ENCODE peak calls at places on chromosome 11, in six cellular contexts. Q is neuronal stem cell, V is H9, F is IMR-90, Z is mesenchymal stem cell, J is H1. O is an unnamed sample. For H3K4me1, the result is how much of the 10 kb centered on the place peaks cover.

GRCh38 chr11:83033972-83034672 is 37.6 kb downstream of the RAB30 start:
- DNase-seq in Q (no peak), V (no peak), F (peak), Z (peak), J (no peak), O (no peak)

GRCh38 chr11:59676205-59676604 is 7.4 kb upstream of the PATL1 start:
- DNase-seq in Q (no peak), V (no peak), F (no peak), Z (peak), J (no peak), O (no peak)

GRCh38 chr11:68780829-68781228 is 29.5 kb upstream of the TESMIN start:
- DNase-seq in Q (no peak), V (peak), F (no peak), Z (no peak), J (peak), O (peak)

GRCh38 chr11:119320593-119321524 is 3.9 kb upstream of the MCAM start:
- DNase-seq in Q (no peak), V (peak), F (peak), Z (peak), J (no peak), O (peak)

GRCh38 chr11:30585892-30586250 is 282 bp downstream of the MPPED2 start:
- DNase-seq in Q (no peak), V (peak), F (no peak), Z (no peak), J (no peak), O (no peak)

GRCh38 chr11:59918987-59919589 is 19.1 kb upstream of the OOSP1 start:
- DNase-seq in Q (peak), V (no peak), F (peak), Z (peak), J (no peak), O (peak)

GRCh38 chr11:93169950-93170561 is 27.7 kb downstream of the SLC36A4 start:
- DNase-seq in Q (no peak), V (no peak), F (peak), Z (peak), J (no peak), O (peak)

GRCh38 chr11:28168718-28169117 is 60.5 kb downstream of the METTL15 start:
- DNase-seq in Q (no peak), V (no peak), F (no peak), Z (no peak), J (no peak), O (no peak)

GRCh38 chr11:2586091-2586792 is 113.6 kb downstream of the KCNQ1OT1 start:
- DNase-seq in Q (no peak), V (peak), F (no peak), Z (no peak), J (no peak), O (no peak)

GRCh38 chr11:1199689-1200610 is 22.9 kb upstream of the MUC5B start:
- DNase-seq in Q (no peak), V (peak), F (no peak), Z (no peak), J (no peak), O (no peak)

GRCh38 chr11:28763876-28764275 is 655.7 kb downstream of the METTL15 start:
- DNase-seq in Q (no peak), V (no peak), F (peak), Z (no peak), J (no peak), O (no peak)

GRCh38 chr11:9341638-9342137 is 27.3 kb upstream of the TMEM41B start:
- DNase-seq in Q (no peak), V (no peak), F (no peak), Z (no peak), J (no peak), O (no peak)

GRCh38 chr11:72191961-72192381 is at the start of gene FOLR1:
- DNase-seq in Q (peak), V (peak), F (no peak), Z (peak), J (no peak), O (peak)

GRCh38 chr11:66317322-66317765 is 500 bp upstream of the CD248 start:
- DNase-seq in Q (no peak), V (no peak), F (peak), Z (peak), J (no peak), O (peak)

GRCh38 chr11:61922539-61922938 is 5.2 kb upstream of the RAB3IL1 start:
- DNase-seq in Q (no peak), V (no peak), F (peak), Z (peak), J (no peak), O (peak)

GRCh38 chr11:110289472-110289871 is 6.9 kb downstream of the RDX start:
- DNase-seq in Q (no peak), V (no peak), F (no peak), Z (no peak), J (no peak), O (no peak)

GRCh38 chr11:62315416-62315815 is 16.5 kb upstream of the SCGB1D4 start:
- DNase-seq in Q (no peak), V (peak), F (no peak), Z (no peak), J (no peak), O (no peak)

GRCh38 chr11:119218141-119218878 is 12.2 kb downstream of the CBL start:
- DNase-seq in Q (no peak), V (no peak), F (peak), Z (peak), J (no peak), O (no peak)

GRCh38 chr11:119618208-119618909 is 110.6 kb downstream of the NECTIN1 start:
- DNase-seq in Q (peak), V (peak), F (no peak), Z (no peak), J (no peak), O (peak)

GRCh38 chr11:68416070-68416578 is 44.4 kb upstream of the PPP6R3 start:
- DNase-seq in Q (no peak), V (no peak), F (no peak), Z (no peak), J (no peak), O (no peak)

GRCh38 chr11:76232026-76232665 is 25.8 kb upstream of the WNT11 start:
- DNase-seq in Q (no peak), V (no peak), F (no peak), Z (no peak), J (no peak), O (no peak)

GRCh38 chr11:64970731-64971151 is 1.2 kb downstream of the MAJIN start:
- DNase-seq in Q (no peak), V (no peak), F (no peak), Z (no peak), J (no peak), O (no peak)

GRCh38 chr11:69934861-69935494 is 115.8 kb upstream of the FGF3 start:
- DNase-seq in Q (no peak), V (peak), F (peak), Z (peak), J (peak), O (peak)

GRCh38 chr11:114562166-114562916 is 2.7 kb upstream of the NXPE1 start:
- DNase-seq in Q (no peak), V (no peak), F (peak), Z (peak), J (no peak), O (peak)

GRCh38 chr11:118339281-118340045 is 3.0 kb downstream of the CD3D start:
- DNase-seq in Q (no peak), V (no peak), F (no peak), Z (no peak), J (no peak), O (no peak)

GRCh38 chr11:31921066-31921465 is 109.9 kb upstream of the PAX6 start:
- DNase-seq in Q (no peak), V (no peak), F (no peak), Z (no peak), J (no peak), O (peak)

GRCh38 chr11:115869780-115870431 is 365.7 kb upstream of the CADM1 start:
- DNase-seq in Q (no peak), V (peak), F (peak), Z (peak), J (peak), O (peak)

GRCh38 chr11:70527429-70528045 is 129.2 kb downstream of the CTTN start:
- DNase-seq in Q (no peak), V (no peak), F (no peak), Z (no peak), J (no peak), O (no peak)

GRCh38 chr11:121699801-121700200 is 247.0 kb upstream of the SORL1-AS1 start:
- DNase-seq in Q (no peak), V (no peak), F (no peak), Z (no peak), J (no peak), O (no peak)

GRCh38 chr11:43582024-43582836 is 98.3 kb upstream of the HSD17B12 start:
- DNase-seq in Q (no peak), V (no peak), F (no peak), Z (no peak), J (no peak), O (no peak)

GRCh38 chr11:2778630-2779498 is 79.1 kb upstream of the KCNQ1OT1 start:
- DNase-seq in Q (no peak), V (peak), F (peak), Z (peak), J (no peak), O (no peak)

GRCh38 chr11:96393753-96394348 is 4.0 kb downstream of the JRKL start:
- DNase-seq in Q (no peak), V (no peak), F (peak), Z (peak), J (no peak), O (peak)

GRCh38 chr11:93525601-93526000 is 17.6 kb downstream of the SMCO4 start:
- DNase-seq in Q (no peak), V (no peak), F (peak), Z (peak), J (no peak), O (no peak)

GRCh38 chr11:24861440-24861839 is 364.6 kb downstream of the LUZP2 start:
- DNase-seq in Q (no peak), V (no peak), F (no peak), Z (no peak), J (no peak), O (peak)

GRCh38 chr11:128057786-128058395 is 529.5 kb downstream of the ETS1 start:
- DNase-seq in Q (no peak), V (no peak), F (no peak), Z (no peak), J (no peak), O (no peak)
- H2BK15ac ChIP-seq in Q (no peak), V (no peak), F (no peak), Z (no peak), J (no peak), O (no peak)

GRCh38 chr11:102168483-102168882 is 58.2 kb downstream of the YAP1 start:
- DNase-seq in Q (no peak), V (no peak), F (no peak), Z (no peak), J (no peak), O (peak)

GRCh38 chr11:102177126-102177525 is 66.9 kb downstream of the YAP1 start:
- DNase-seq in Q (no peak), V (no peak), F (peak), Z (peak), J (no peak), O (no peak)

GRCh38 chr11:102177974-102178631 is 67.9 kb downstream of the YAP1 start:
- DNase-seq in Q (no peak), V (no peak), F (peak), Z (peak), J (no peak), O (peak)

GRCh38 chr11:102171101-102171500 is 60.9 kb downstream of the YAP1 start:
- DNase-seq in Q (no peak), V (no peak), F (peak), Z (peak), J (no peak), O (no peak)

GRCh38 chr11:102172127-102172848 is 62.0 kb downstream of the YAP1 start:
- DNase-seq in Q (no peak), V (no peak), F (peak), Z (peak), J (no peak), O (no peak)
- H3K4me1 ChIP-seq in Q (under half), V (under half), F (under half), Z (under half), J (under half), O (under half)

DNA sequence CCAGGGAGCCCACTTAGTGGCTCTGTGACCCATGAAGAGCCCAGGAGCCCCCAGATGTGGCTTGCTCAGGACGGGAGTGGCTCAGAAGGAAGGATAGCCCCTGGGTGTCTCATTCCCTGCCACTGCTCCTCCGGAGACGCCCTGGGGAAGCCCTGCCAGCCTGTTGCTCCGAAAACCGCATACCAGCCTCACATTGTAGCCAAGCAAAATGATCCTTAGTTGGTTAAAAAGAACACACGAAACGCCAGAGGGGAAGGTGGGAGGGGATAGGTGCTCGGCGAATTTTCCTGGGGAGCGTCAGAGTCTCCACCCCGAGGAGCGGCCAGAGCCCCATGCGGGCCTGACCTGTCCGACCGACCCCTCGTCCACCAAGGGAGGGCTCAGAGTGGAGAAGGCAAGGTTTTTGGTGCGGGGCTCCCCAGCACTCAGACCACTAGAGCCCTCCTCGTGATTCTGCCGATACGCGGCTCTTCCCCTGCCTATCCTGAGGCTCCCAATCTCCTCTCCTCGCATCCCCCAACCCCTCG is 39.5 kb downstream of the DIXDC1 start:
- DNase-seq in Q (peak), V (no peak), F (no peak), Z (no peak), J (no peak), O (peak)
- H3K27ac ChIP-seq in Q (no peak), V (no peak), F (no peak), Z (peak), J (peak), O (no peak)

GRCh38 chr11:131413217-131413616 is 42.8 kb downstream of the NTM start:
- DNase-seq in Q (no peak), V (no peak), F (no peak), Z (no peak), J (no peak), O (no peak)
- H2BK15ac ChIP-seq in Q (no peak), V (no peak), F (no peak), Z (no peak), J (no peak), O (no peak)

DNA sequence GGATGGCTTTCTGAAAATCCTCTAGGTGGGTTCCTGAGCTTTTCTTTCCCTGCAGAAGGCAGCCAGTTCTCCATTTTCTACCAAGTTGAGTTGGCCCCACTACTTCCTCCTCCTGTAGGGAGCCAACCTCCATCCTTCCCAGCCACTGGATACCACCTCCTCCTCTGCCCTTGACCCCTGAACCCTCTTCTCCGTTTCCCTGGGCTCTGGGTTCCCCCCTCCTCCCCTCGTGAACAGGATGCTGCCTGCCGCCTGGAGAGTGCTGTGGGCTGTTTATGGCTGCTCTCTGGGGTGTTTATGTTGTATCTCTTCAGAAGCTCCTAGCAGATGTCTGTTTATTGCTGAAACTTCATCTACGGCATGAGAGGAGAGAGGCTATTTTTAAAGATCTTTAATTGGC is 8.6 kb downstream of the MICAL2 start:
- DNase-seq in Q (no peak), V (no peak), F (peak), Z (peak), J (no peak), O (no peak)
- H3K4me1 ChIP-seq in Q (under half), V (under half), F (half or more), Z (under half), J (under half), O (under half)

O was measured in mesendoderm.